ENCODE peak calls at places on chromosome X, in four cellular contexts. N is HepG2, G is A549, R is GM12878. M is an unnamed sample.
A peak's percentile ranks its signal among the peaks of the same experiment; 100 is the strongest.

GRCh38 chrX:68084765-68085164 is 348.5 kb downstream of the OPHN1 start:
- DNase-seq in N (no peak), R (no peak), G (no peak), M (no peak)

GRCh38 chrX:15399901-15400500 is 15.8 kb upstream of the VEGFD start:
- DNase-seq in R (no peak), N (peak; percentile 4), G (no peak), M (no peak)

GRCh38 chrX:31858915-31859314 is 787.1 kb upstream of the FTHL17 start:
- DNase-seq in R (no peak), N (no peak), G (no peak), M (peak; percentile 36)

GRCh38 chrX:107207943-107208342 is 1.5 kb downstream of the DNAAF6 start:
- DNase-seq in N (no peak), R (no peak), G (no peak), M (no peak)

GRCh38 chrX:65985922-65986588 is 53.8 kb downstream of the VSIG4 start:
- DNase-seq in N (peak; percentile 18), G (peak; percentile 25), R (peak; percentile 55), M (peak; percentile 59)

GRCh38 chrX:11143931-11144678 is 33.0 kb downstream of the HCCS start:
- DNase-seq in N (peak; percentile 55), R (peak; percentile 42), G (peak; percentile 49), M (peak; percentile 58)

GRCh38 chrX:9349572-9350259 is 115.1 kb upstream of the TBL1X start:
- DNase-seq in R (no peak), G (no peak), N (no peak), M (no peak)

GRCh38 chrX:67892391-67892790 is 348.6 kb downstream of the AR start:
- DNase-seq in N (no peak), R (no peak), G (no peak), M (no peak)

GRCh38 chrX:137749282-137749681 is 183.4 kb downstream of the ZIC3 start:
- DNase-seq in N (no peak), G (no peak), R (no peak), M (no peak)

GRCh38 chrX:110180176-110180927 is 137.5 kb downstream of the AMMECR1 start:
- DNase-seq in R (no peak), N (no peak), G (no peak), M (no peak)

GRCh38 chrX:16838202-16839066 is 31.7 kb downstream of the RBBP7 start:
- DNase-seq in R (no peak), N (no peak), G (no peak), M (no peak)

GRCh38 chrX:37425370-37425769 is 76.2 kb downstream of the PRRG1 start:
- DNase-seq in G (no peak), R (no peak), N (no peak), M (no peak)

GRCh38 chrX:37834937-37835336 is 12.4 kb downstream of the DYNLT3 start:
- DNase-seq in N (no peak), G (no peak), R (no peak), M (no peak)

GRCh38 chrX:134672101-134672500 is 13.8 kb upstream of the PLAC1 start:
- DNase-seq in R (no peak), G (no peak), N (no peak), M (no peak)

GRCh38 chrX:115952417-115953092 is 218.0 kb upstream of the AGTR2 start:
- DNase-seq in R (no peak), G (no peak), N (peak; percentile 44), M (no peak)

GRCh38 chrX:3811331-3812311 is 98.2 kb upstream of the PRKX start:
- DNase-seq in R (peak; percentile 84), N (peak; percentile 16), G (peak; percentile 40), M (peak; percentile 53)

GRCh38 chrX:129115104-129115503 is 408.2 kb downstream of the SMARCA1 start:
- DNase-seq in R (no peak), N (peak; percentile 45), G (peak; percentile 13), M (peak; percentile 52)

GRCh38 chrX:58025979-58026378 is 115.7 kb upstream of the ZXDA start:
- DNase-seq in G (peak; percentile 6), R (no peak), N (peak; percentile 17), M (peak; percentile 5)

GRCh38 chrX:40380649-40381488 is 199.9 kb upstream of the ATP6AP2 start:
- DNase-seq in R (no peak), N (no peak), G (no peak), M (no peak)

GRCh38 chrX:135892781-135893180 is 463 bp downstream of the CT45A10 start:
- DNase-seq in G (no peak), N (no peak), R (no peak), M (peak; percentile 52)

GRCh38 chrX:39335447-39336235 is 534.4 kb downstream of the MID1IP1 start:
- DNase-seq in G (no peak), N (no peak), R (no peak), M (no peak)
- TF ChIP-seq POLR2AphosphoS2 in G (no peak), N (no peak), R (no peak), M (no peak)

GRCh38 chrX:131288738-131289511 is at the start of gene IGSF1:
- DNase-seq in R (no peak), N (peak; percentile 17), G (no peak), M (peak; percentile 48)
- H3K27ac ChIP-seq in R (no peak within 1 kb of the TSS), N (peak within 1 kb of the TSS; percentile 87), G (no peak within 1 kb of the TSS), M (no peak within 1 kb of the TSS)

GRCh38 chrX:153351981-153352380 is 18.0 kb downstream of the ZNF275 start:
- DNase-seq in G (no peak), R (no peak), N (no peak), M (no peak)
- TF ChIP-seq POLR2AphosphoS2 in G (no peak), R (no peak), N (no peak), M (no peak)

DNA sequence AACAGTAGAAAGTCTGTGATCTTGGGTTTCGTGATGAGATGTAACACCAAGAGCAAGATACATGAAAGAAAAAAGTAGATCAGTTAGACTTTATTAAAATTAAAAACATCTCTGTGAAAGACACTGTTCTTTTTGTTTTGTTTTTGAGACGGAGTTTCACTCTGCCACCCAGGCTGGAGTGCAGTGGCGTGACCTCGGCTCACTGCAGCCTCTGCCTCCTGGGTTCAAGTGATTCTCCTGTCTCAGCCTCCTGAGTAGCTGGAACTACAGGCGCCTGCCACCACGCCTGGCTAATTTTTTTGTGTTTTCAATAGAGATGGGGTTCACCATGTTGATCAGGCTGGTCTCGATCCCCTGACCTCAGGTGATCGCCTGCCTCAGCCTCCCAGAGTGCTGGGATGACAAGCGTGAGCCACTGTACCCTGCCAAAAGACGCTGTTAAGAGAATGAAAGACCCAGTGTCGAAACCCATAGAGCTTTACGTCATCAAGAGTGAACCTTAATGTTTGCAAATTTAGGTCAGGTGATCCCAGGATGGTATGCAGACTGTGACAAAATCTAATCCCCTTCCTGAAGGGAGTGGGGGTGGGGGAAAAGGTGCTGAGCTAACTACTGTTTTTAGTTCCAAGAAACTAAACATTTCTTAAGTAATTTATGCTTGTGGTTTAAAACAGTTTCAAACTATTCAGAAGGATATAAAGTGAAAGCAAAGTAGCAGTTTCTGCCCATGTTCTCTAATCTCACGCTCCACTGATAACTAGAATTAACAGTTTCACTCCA is 8.0 kb downstream of the OFD1 start:
- DNase-seq in N (peak; percentile 21), G (no peak), R (peak; percentile 91), M (no peak)
- H3K27ac ChIP-seq in N (no peak overlapping the region), G (no peak overlapping the region), R (peak overlapping the region; percentile 62), M (no peak overlapping the region)